ENCODE peak calls at places on chromosomes 2 and 18, in ten cellular contexts. S, U, O, J, H, I, N, Z, C and X are unnamed samples.

GRCh38 chr2:7467782-7468447 is 550.7 kb downstream of the RNF144A start:
- DNase-seq in S (no peak), U (no peak), O (no peak), J (no peak), H (no peak), I (no peak), N (no peak), Z (no peak), C (no peak), X (no peak)

GRCh38 chr2:172179045-172179742 is 76.5 kb upstream of the DLX2 start:
- DNase-seq in S (no peak), U (no peak), O (no peak), J (no peak), H (peak), I (no peak), N (peak), Z (no peak), C (no peak), X (no peak)

GRCh38 chr2:167140767-167141166 is 252.5 kb downstream of the XIRP2 start:
- DNase-seq in S (peak), U (peak), O (no peak), J (no peak), H (peak), I (no peak), N (no peak), Z (no peak), C (no peak), X (no peak)

GRCh38 chr2:43107679-43108078 is 118.7 kb downstream of the ZFP36L2 start:
- DNase-seq in S (no peak), U (no peak), O (peak), J (peak), H (no peak), I (no peak), N (no peak), Z (no peak), C (no peak), X (peak)

GRCh38 chr2:128612628-128613027 is 294.0 kb upstream of the HS6ST1 start:
- DNase-seq in S (no peak), U (no peak), O (peak), J (peak), H (no peak), I (no peak), N (no peak), Z (no peak), C (no peak), X (no peak)

GRCh38 chr2:8885449-8886196 is 48.2 kb upstream of the KIDINS220 start:
- DNase-seq in S (no peak), U (no peak), O (no peak), J (no peak), H (no peak), I (no peak), N (no peak), Z (no peak), C (no peak), X (no peak)

GRCh38 chr2:74250189-74250631 is 51.8 kb downstream of the MTHFD2 start:
- DNase-seq in S (peak), U (no peak), O (no peak), J (no peak), H (peak), I (no peak), N (peak), Z (peak), C (peak), X (peak)

GRCh38 chr2:235330775-235331438 is 162.9 kb upstream of the AGAP1 start:
- DNase-seq in S (peak), U (no peak), O (no peak), J (no peak), H (peak), I (no peak), N (no peak), Z (no peak), C (peak), X (no peak)

GRCh38 chr2:182818541-182819308 is 47.7 kb downstream of the FRZB start:
- DNase-seq in S (no peak), U (no peak), O (no peak), J (no peak), H (no peak), I (no peak), N (no peak), Z (no peak), C (no peak), X (no peak)

GRCh38 chr18:31505161-31505560 is 7.2 kb downstream of the DSG2 start:
- DNase-seq in S (no peak), U (no peak), O (no peak), J (no peak), H (no peak), I (no peak), N (no peak), Z (no peak), C (no peak), X (no peak)

GRCh38 chr18:31508781-31509180 is 10.8 kb downstream of the DSG2 start:
- DNase-seq in S (no peak), U (no peak), O (no peak), J (no peak), H (no peak), I (no peak), N (no peak), Z (no peak), C (no peak), X (no peak)

GRCh38 chr18:31503011-31503410 is 5.0 kb downstream of the DSG2 start:
- DNase-seq in S (no peak), U (no peak), O (no peak), J (no peak), H (no peak), I (no peak), N (no peak), Z (no peak), C (no peak), X (no peak)

GRCh38 chr18:31504455-31505147 is 6.6 kb downstream of the DSG2 start:
- DNase-seq in S (no peak), U (no peak), O (no peak), J (no peak), H (no peak), I (no peak), N (no peak), Z (no peak), C (no peak), X (no peak)

DNA sequence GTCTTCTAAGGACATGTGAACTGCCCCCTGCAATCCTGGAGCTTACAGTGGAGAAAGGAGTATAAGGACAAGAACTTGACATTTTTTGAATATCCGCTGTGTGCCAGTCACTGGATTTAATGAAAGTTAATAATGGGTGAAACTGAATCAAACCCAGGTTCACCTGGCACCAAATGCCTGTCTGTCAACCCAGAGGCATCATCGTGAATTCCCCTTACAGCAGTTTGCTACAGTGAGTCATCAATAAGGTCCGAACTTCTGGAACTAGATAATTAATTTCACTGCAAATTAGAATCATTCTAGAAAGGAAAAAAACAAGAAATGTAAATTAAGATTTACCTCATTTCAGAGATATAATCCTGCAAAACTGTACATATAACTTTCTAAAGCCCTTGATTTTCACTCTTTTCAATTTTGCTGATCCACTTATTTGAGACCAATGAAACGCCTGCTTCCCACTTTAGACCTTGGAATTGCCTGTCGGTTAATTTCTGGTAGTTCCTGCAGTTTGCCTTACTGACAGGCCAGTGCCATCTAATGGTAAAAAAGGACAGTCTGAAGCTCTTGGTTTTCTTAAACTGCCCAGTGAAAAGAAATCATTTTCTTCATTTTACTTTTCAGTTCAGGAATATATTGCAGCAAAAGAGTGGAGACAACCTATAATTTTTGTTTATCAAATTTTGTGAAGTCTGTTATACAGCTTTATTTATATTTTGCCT is 8.2 kb downstream of the DSG2 start:
- DNase-seq in S (peak), U (no peak), O (no peak), J (no peak), H (peak), I (no peak), N (no peak), Z (no peak), C (no peak), X (no peak)
- TF ChIP-seq CTCF in S (peak), U (peak), O (no peak), J (no peak), H (peak), I (peak), N (peak), Z (no peak), C (no peak), X (peak)

DNA sequence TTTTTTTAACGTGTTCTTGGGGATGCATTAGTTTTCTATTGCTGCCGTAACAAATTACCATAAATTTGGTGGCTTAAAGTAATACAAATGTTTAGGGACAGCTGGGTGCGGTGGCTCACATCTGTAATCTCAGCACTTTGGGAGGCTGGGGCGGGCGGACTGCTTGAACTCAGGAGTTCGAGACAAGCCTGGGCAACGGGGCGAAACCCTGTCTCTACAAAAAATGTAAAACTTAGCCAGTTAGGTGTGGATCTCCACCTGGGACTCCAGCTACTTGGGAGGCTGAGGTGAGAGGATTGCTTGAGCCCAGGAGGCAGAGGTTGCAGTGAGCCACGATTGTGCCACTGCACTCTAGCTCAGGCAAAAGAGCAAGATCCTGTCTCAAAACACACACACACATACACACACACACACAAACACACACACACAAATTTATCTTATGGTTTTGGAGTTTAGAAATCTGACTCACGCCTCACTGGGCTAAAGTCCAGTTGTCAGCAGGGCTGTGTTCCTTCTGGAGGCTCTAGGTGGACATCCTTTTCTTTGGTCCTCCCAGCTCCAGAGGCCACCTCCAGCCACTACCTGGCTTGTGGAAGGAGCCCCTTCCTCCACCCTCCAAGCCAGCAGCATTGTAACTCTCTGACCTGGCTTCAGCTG is 76.1 kb downstream of the SEPTIN10 start:
- DNase-seq in S (no peak), U (no peak), O (no peak), J (no peak), H (peak), I (no peak), N (no peak), Z (no peak), C (peak), X (no peak)
- TF ChIP-seq POLR2A in S (no peak), U (no peak), O (no peak), J (no peak), H (no peak), I (no peak), N (no peak), Z (no peak), C (no peak), X (no peak)

GRCh38 chr2:175999283-175999819 is 2.7 kb downstream of the LNPK start:
- DNase-seq in S (no peak), U (no peak), O (no peak), J (no peak), H (no peak), I (no peak), N (no peak), Z (no peak), C (no peak), X (no peak)

GRCh38 chr2:176003958-176004357 is 1.9 kb upstream of the LNPK start:
- DNase-seq in S (no peak), U (no peak), O (no peak), J (no peak), H (no peak), I (no peak), N (no peak), Z (no peak), C (no peak), X (no peak)

GRCh38 chr2:176001281-176001902 is 675 bp downstream of the LNPK start:
- DNase-seq in S (peak), U (peak), O (peak), J (peak), H (peak), I (no peak), N (peak), Z (peak), C (peak), X (peak)

GRCh38 chr2:176002684-176003225 is 688 bp upstream of the LNPK start:
- DNase-seq in S (peak), U (peak), O (no peak), J (peak), H (peak), I (no peak), N (peak), Z (peak), C (peak), X (peak)

DNA sequence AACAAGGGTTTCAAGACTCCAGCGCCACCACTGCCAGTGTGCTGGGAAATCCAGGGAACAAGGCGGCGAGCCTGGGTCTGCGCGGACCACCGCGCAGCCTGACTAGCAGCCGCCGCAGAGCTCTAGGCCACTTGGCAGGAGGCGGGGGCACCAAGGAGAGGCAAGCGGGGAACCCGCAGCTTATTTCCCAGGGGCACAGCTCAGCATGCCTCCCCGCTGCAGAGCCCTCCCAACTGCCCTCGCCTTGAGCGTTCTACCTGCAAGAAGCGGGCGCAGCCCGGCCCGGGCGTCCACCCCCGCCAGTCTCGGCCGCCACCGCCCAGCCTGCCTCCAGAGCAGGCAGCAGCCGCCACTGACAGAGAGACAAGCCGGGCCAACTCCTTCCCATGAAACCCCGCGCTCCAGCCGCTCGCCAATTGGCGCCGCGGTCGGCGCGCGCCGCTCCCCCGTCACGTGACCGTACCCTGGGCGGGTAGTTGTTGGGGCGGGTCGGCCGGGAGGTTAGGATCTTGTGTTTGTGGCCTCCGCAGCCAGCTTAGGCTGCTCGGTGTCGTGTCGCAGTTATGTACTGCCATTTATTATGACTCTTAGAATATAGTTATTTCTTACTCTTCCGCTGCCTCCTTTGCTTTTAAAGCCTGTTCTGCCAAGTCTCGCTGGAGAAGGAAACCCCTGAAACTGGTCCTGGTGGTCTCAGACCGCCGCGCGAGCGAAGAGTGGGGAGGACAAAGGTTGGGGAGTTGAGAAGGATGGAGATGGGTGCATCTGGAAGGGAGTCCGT is at the start of gene LNPK:
- DNase-seq in S (peak), U (peak), O (peak), J (peak), H (peak), I (peak), N (peak), Z (peak), C (peak), X (peak)
- TF ChIP-seq CTCF in S (no peak), U (no peak), O (no peak), J (no peak), H (no peak), I (no peak), N (no peak), Z (no peak), C (no peak), X (no peak)

GRCh38 chr18:28177828-28178635 is 1.1 kb upstream of the CDH2 start:
- DNase-seq in S (peak), U (no peak), O (no peak), J (no peak), H (peak), I (peak), N (no peak), Z (no peak), C (peak), X (no peak)

GRCh38 chr18:28175930-28176673 is 828 bp downstream of the CDH2 start:
- DNase-seq in S (peak), U (no peak), O (no peak), J (no peak), H (peak), I (no peak), N (no peak), Z (no peak), C (peak), X (no peak)

GRCh38 chr18:28176674-28176932 is 327 bp downstream of the CDH2 start:
- DNase-seq in S (no peak), U (no peak), O (no peak), J (no peak), H (no peak), I (no peak), N (no peak), Z (no peak), C (no peak), X (no peak)

GRCh38 chr18:28178720-28179119 is 1.8 kb upstream of the CDH2 start:
- DNase-seq in S (peak), U (no peak), O (no peak), J (no peak), H (peak), I (no peak), N (no peak), Z (no peak), C (peak), X (no peak)

DNA sequence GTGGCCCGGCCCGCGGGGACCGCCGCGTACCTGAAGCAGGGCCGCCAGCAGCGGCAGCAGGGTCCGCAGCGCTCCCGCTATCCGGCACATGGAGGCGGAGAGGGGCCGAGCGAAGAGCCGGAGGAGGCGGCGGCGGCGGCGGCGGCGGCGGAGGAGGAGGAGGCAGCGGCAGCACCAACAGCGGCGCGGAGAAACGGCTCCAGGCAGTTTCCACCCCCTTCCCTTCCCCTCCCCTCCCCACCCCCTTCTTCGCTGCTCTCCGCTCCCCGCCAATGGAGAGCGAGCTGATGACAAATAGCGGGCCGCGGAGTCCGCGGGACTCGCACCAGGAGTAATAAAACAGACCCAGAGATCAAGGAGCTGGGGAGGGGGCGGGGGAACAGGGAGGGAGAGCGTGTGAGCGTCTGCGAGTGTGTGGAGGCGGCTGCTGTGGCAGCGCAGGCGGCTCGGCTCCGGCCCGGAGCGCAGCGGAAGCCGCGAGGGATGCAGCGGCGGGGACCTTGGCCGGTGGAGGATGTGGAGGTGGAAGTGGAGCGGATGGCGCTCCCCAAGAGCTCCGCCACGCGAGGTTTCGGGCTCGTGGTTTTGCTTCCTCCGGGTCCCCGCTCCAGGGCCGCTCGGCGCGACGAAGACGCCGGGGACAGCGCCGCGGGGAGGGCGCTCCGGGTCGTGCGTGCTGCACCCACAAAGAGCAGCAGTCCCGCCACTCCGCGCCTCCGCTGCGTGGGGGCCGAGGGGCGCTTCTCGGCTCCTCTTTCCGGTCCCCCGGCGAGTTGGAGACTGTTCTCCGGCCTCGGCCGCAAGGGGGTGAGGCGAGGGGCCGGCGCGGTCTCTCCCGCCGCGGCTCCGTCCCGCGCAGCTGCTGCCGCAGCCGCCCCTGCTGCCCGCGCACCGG is at the start of gene CDH2:
- DNase-seq in S (peak), U (no peak), O (peak), J (peak), H (peak), I (peak), N (no peak), Z (no peak), C (peak), X (peak)
- TF ChIP-seq POLR2A in S (peak), U (no peak), O (no peak), J (no peak), H (peak), I (peak), N (no peak), Z (no peak), C (no peak), X (no peak)